ENCODE peak calls at places on chromosome 19, in six cellular contexts. One of them, this sample, is unnamed.

GRCh38 chr19:41039806-41040205 is 48.4 kb upstream of the CYP2A13 start:
- DNase-seq in AG10803: no peak
- DNase-seq in astrocyte of the spinal cord: no peak
- DNase-seq in WTC11: no peak
- DNase-seq in omental fat pad: no peak
- DNase-seq in fibroblast of mammary gland: no peak
- DNase-seq in this sample: no peak

GRCh38 chr19:39550197-39550596 is 10.2 kb upstream of the EID2 start:
- DNase-seq in WTC11: no peak
- DNase-seq in AG10803: no peak
- DNase-seq in astrocyte of the spinal cord: no peak
- DNase-seq in omental fat pad: no peak
- DNase-seq in fibroblast of mammary gland: no peak
- DNase-seq in this sample: no peak

GRCh38 chr19:3129112-3129511 is 6.7 kb upstream of the GNA15 start:
- DNase-seq in AG10803: peak; percentile 68
- DNase-seq in astrocyte of the spinal cord: peak; percentile 73
- DNase-seq in WTC11: no peak
- DNase-seq in fibroblast of mammary gland: peak; percentile 78
- DNase-seq in omental fat pad: no peak
- DNase-seq in this sample: no peak

GRCh38 chr19:21451187-21451586 is 54.2 kb upstream of the ZNF429 start:
- DNase-seq in omental fat pad: no peak
- DNase-seq in fibroblast of mammary gland: no peak
- DNase-seq in astrocyte of the spinal cord: no peak
- DNase-seq in AG10803: no peak
- DNase-seq in WTC11: no peak
- DNase-seq in this sample: no peak

GRCh38 chr19:15199652-15200574 is 882 bp downstream of the NOTCH3 start:
- DNase-seq in WTC11: peak; percentile 89
- DNase-seq in fibroblast of mammary gland: no peak
- DNase-seq in AG10803: peak; percentile 30
- DNase-seq in omental fat pad: no peak
- DNase-seq in astrocyte of the spinal cord: no peak
- DNase-seq in this sample: peak; percentile 78

GRCh38 chr19:22144394-22144793 is 52.4 kb downstream of the ZNF676 start:
- DNase-seq in fibroblast of mammary gland: peak; percentile 50
- DNase-seq in AG10803: no peak
- DNase-seq in omental fat pad: no peak
- DNase-seq in astrocyte of the spinal cord: peak; percentile 16
- DNase-seq in WTC11: no peak
- DNase-seq in this sample: no peak

GRCh38 chr19:35755550-35756371 is 1.1 kb downstream of the HSPB6 start:
- DNase-seq in omental fat pad: peak; percentile 36
- DNase-seq in astrocyte of the spinal cord: peak; percentile 38
- DNase-seq in fibroblast of mammary gland: peak; percentile 88
- DNase-seq in WTC11: peak; percentile 15
- DNase-seq in AG10803: peak; percentile 76
- DNase-seq in this sample: no peak

GRCh38 chr19:2634228-2634951 is 68.1 kb downstream of the GNG7 start:
- DNase-seq in astrocyte of the spinal cord: no peak
- DNase-seq in AG10803: no peak
- DNase-seq in WTC11: no peak
- DNase-seq in fibroblast of mammary gland: no peak
- DNase-seq in omental fat pad: no peak
- DNase-seq in this sample: no peak

GRCh38 chr19:4393947-4394590 is 6.3 kb downstream of the SH3GL1 start:
- DNase-seq in fibroblast of mammary gland: no peak
- DNase-seq in astrocyte of the spinal cord: no peak
- DNase-seq in WTC11: no peak
- DNase-seq in omental fat pad: no peak
- DNase-seq in AG10803: peak; percentile 76
- DNase-seq in this sample: no peak

GRCh38 chr19:57830071-57830602 is at the start of gene ZNF587B:
- DNase-seq in WTC11: peak; percentile 94
- DNase-seq in astrocyte of the spinal cord: peak; percentile 77
- DNase-seq in omental fat pad: peak; percentile 60
- DNase-seq in AG10803: no peak
- DNase-seq in fibroblast of mammary gland: peak; percentile 57
- DNase-seq in this sample: peak; percentile 83

GRCh38 chr19:3333020-3333583 is 33.3 kb upstream of the NFIC start:
- DNase-seq in fibroblast of mammary gland: no peak
- DNase-seq in AG10803: no peak
- DNase-seq in WTC11: no peak
- DNase-seq in astrocyte of the spinal cord: no peak
- DNase-seq in omental fat pad: no peak
- DNase-seq in this sample: no peak

GRCh38 chr19:28509079-28509895 is 703.7 kb downstream of the UQCRFS1 start:
- DNase-seq in fibroblast of mammary gland: no peak
- DNase-seq in omental fat pad: no peak
- DNase-seq in WTC11: no peak
- DNase-seq in astrocyte of the spinal cord: no peak
- DNase-seq in AG10803: no peak
- DNase-seq in this sample: no peak

GRCh38 chr19:58002384-58003152 is at the start of gene ZNF606:
- DNase-seq in astrocyte of the spinal cord: peak; percentile 92
- DNase-seq in AG10803: peak; percentile 88
- DNase-seq in fibroblast of mammary gland: peak; percentile 81
- DNase-seq in omental fat pad: peak; percentile 43
- DNase-seq in WTC11: peak; percentile 86
- DNase-seq in this sample: peak; percentile 75

GRCh38 chr19:18470153-18470552 is 32.2 kb upstream of the ISYNA1 start:
- DNase-seq in fibroblast of mammary gland: no peak
- DNase-seq in AG10803: no peak
- DNase-seq in omental fat pad: no peak
- DNase-seq in WTC11: peak; percentile 78
- DNase-seq in astrocyte of the spinal cord: no peak
- DNase-seq in this sample: peak; percentile 37

GRCh38 chr19:42538841-42539709 is 10.8 kb upstream of the CEACAM1 start:
- DNase-seq in AG10803: no peak
- DNase-seq in fibroblast of mammary gland: no peak
- DNase-seq in omental fat pad: no peak
- DNase-seq in astrocyte of the spinal cord: no peak
- DNase-seq in WTC11: no peak
- DNase-seq in this sample: no peak

GRCh38 chr19:10568444-10568825 is 344 bp downstream of the CDKN2D start:
- DNase-seq in WTC11: peak; percentile 74
- DNase-seq in fibroblast of mammary gland: no peak
- DNase-seq in AG10803: no peak
- DNase-seq in omental fat pad: no peak
- DNase-seq in astrocyte of the spinal cord: peak; percentile 22
- DNase-seq in this sample: no peak

GRCh38 chr19:52635786-52636570 is 2.2 kb downstream of the ZNF83 start:
- DNase-seq in astrocyte of the spinal cord: no peak
- DNase-seq in omental fat pad: no peak
- DNase-seq in WTC11: no peak
- DNase-seq in AG10803: peak; percentile 41
- DNase-seq in fibroblast of mammary gland: peak; percentile 14
- DNase-seq in this sample: no peak

GRCh38 chr19:16571689-16572331 is 405 bp downstream of the SLC35E1 start:
- DNase-seq in omental fat pad: no peak
- DNase-seq in AG10803: peak; percentile 13
- DNase-seq in astrocyte of the spinal cord: no peak
- DNase-seq in WTC11: peak; percentile 42
- DNase-seq in fibroblast of mammary gland: peak; percentile 17
- DNase-seq in this sample: peak; percentile 20

GRCh38 chr19:10858204-10858828 is 10.1 kb downstream of the C19orf38 start:
- DNase-seq in WTC11: peak; percentile 64
- DNase-seq in astrocyte of the spinal cord: no peak
- DNase-seq in AG10803: no peak
- DNase-seq in omental fat pad: no peak
- DNase-seq in fibroblast of mammary gland: peak; percentile 28
- DNase-seq in this sample: peak; percentile 55

GRCh38 chr19:17790059-17790780 is 4.7 kb upstream of the B3GNT3 start:
- DNase-seq in astrocyte of the spinal cord: no peak
- DNase-seq in WTC11: no peak
- DNase-seq in AG10803: no peak
- DNase-seq in fibroblast of mammary gland: no peak
- DNase-seq in omental fat pad: no peak
- DNase-seq in this sample: no peak

GRCh38 chr19:40807147-40808020 is 8.4 kb downstream of the EGLN2 start:
- DNase-seq in astrocyte of the spinal cord: no peak
- DNase-seq in AG10803: no peak
- DNase-seq in omental fat pad: no peak
- DNase-seq in WTC11: peak; percentile 80
- DNase-seq in fibroblast of mammary gland: no peak
- DNase-seq in this sample: no peak

GRCh38 chr19:5697890-5698634 is 8.0 kb downstream of the RPL36 start:
- DNase-seq in omental fat pad: no peak
- DNase-seq in AG10803: no peak
- DNase-seq in WTC11: no peak
- DNase-seq in fibroblast of mammary gland: no peak
- DNase-seq in astrocyte of the spinal cord: no peak
- DNase-seq in this sample: no peak

DNA sequence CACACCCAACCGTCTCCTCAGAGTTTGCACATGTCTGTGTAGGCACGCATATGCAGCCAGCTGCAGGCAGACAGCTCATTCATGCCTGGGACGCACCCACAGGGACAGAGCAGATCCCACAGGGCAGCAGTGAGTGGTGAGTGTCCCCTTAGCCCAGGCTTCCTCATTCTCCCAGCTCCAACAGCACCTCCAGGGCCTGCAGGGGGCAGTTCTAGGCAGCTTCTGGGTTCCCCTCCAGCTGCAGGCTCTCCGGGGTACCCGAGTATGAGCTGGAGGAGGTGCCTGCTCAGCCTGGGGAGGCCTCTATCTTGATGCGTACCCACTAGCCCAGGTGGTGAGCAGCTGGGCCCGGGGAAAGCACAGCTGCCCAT is 1.3 kb upstream of the SHANK1 start:
- DNase-seq in omental fat pad: no peak
- DNase-seq in AG10803: peak; percentile 74
- DNase-seq in fibroblast of mammary gland: peak; percentile 69
- DNase-seq in astrocyte of the spinal cord: no peak
- DNase-seq in WTC11: peak; percentile 36
- DNase-seq in this sample: no peak
- TF ChIP-seq CTCF in omental fat pad: no peak
- TF ChIP-seq CTCF in AG10803: peak; percentile 40
- TF ChIP-seq CTCF in fibroblast of mammary gland: peak; percentile 14
- TF ChIP-seq CTCF in astrocyte of the spinal cord: no peak
- TF ChIP-seq CTCF in WTC11: no peak
- TF ChIP-seq CTCF in this sample: no peak

GRCh38 chr19:50058425-50058824 is 32.6 kb downstream of the ZNF473 start:
- DNase-seq in WTC11: no peak
- DNase-seq in fibroblast of mammary gland: no peak
- DNase-seq in AG10803: no peak
- DNase-seq in omental fat pad: no peak
- DNase-seq in astrocyte of the spinal cord: no peak
- DNase-seq in this sample: no peak
- TF ChIP-seq CTCF in WTC11: no peak
- TF ChIP-seq CTCF in fibroblast of mammary gland: no peak
- TF ChIP-seq CTCF in AG10803: no peak
- TF ChIP-seq CTCF in omental fat pad: no peak
- TF ChIP-seq CTCF in astrocyte of the spinal cord: no peak
- TF ChIP-seq CTCF in this sample: no peak

DNA sequence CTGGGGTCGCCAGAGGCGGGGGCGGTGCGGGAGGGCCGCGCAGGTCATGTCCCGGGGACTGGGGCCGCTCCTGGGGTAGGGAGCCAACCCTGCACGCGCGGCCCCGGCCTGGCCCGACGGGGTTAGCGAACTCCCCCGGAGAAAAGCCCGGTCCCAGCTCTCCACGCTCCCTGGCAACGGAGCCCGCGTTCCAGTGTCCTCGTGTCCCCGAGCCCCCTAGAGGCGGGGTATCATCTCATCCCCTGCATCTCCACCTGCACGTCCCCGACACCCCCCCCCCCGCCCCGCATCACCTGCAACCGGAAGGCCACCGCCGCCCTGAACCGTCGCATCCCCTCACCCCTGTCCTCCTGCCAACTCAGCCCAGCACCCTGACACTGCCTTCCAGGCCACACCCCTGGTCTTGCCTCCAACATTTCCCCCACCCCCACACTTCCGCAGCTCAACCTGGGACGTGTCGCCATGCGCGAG is 2.7 kb downstream of the WDR88 start:
- DNase-seq in fibroblast of mammary gland: no peak
- DNase-seq in omental fat pad: no peak
- DNase-seq in astrocyte of the spinal cord: no peak
- DNase-seq in WTC11: peak; percentile 65
- DNase-seq in AG10803: no peak
- DNase-seq in this sample: no peak
- TF ChIP-seq CTCF in fibroblast of mammary gland: no peak
- TF ChIP-seq CTCF in omental fat pad: no peak
- TF ChIP-seq CTCF in astrocyte of the spinal cord: no peak
- TF ChIP-seq CTCF in WTC11: peak; percentile 19
- TF ChIP-seq CTCF in AG10803: no peak
- TF ChIP-seq CTCF in this sample: no peak

GRCh38 chr19:50233308-50233910 is 30.0 kb downstream of the MYH14 start:
- DNase-seq in omental fat pad: no peak
- DNase-seq in WTC11: no peak
- DNase-seq in fibroblast of mammary gland: peak; percentile 21
- DNase-seq in astrocyte of the spinal cord: no peak
- DNase-seq in AG10803: no peak
- DNase-seq in this sample: no peak

GRCh38 chr19:50226536-50226935 is 23.1 kb downstream of the MYH14 start:
- DNase-seq in WTC11: no peak
- DNase-seq in AG10803: no peak
- DNase-seq in fibroblast of mammary gland: no peak
- DNase-seq in astrocyte of the spinal cord: no peak
- DNase-seq in omental fat pad: no peak
- DNase-seq in this sample: no peak

GRCh38 chr19:50231821-50232220 is 28.4 kb downstream of the MYH14 start:
- DNase-seq in fibroblast of mammary gland: no peak
- DNase-seq in AG10803: no peak
- DNase-seq in omental fat pad: no peak
- DNase-seq in WTC11: no peak
- DNase-seq in astrocyte of the spinal cord: no peak
- DNase-seq in this sample: no peak

GRCh38 chr19:50232600-50232999 is 29.2 kb downstream of the MYH14 start:
- DNase-seq in astrocyte of the spinal cord: no peak
- DNase-seq in fibroblast of mammary gland: no peak
- DNase-seq in omental fat pad: no peak
- DNase-seq in AG10803: no peak
- DNase-seq in WTC11: no peak
- DNase-seq in this sample: no peak

DNA sequence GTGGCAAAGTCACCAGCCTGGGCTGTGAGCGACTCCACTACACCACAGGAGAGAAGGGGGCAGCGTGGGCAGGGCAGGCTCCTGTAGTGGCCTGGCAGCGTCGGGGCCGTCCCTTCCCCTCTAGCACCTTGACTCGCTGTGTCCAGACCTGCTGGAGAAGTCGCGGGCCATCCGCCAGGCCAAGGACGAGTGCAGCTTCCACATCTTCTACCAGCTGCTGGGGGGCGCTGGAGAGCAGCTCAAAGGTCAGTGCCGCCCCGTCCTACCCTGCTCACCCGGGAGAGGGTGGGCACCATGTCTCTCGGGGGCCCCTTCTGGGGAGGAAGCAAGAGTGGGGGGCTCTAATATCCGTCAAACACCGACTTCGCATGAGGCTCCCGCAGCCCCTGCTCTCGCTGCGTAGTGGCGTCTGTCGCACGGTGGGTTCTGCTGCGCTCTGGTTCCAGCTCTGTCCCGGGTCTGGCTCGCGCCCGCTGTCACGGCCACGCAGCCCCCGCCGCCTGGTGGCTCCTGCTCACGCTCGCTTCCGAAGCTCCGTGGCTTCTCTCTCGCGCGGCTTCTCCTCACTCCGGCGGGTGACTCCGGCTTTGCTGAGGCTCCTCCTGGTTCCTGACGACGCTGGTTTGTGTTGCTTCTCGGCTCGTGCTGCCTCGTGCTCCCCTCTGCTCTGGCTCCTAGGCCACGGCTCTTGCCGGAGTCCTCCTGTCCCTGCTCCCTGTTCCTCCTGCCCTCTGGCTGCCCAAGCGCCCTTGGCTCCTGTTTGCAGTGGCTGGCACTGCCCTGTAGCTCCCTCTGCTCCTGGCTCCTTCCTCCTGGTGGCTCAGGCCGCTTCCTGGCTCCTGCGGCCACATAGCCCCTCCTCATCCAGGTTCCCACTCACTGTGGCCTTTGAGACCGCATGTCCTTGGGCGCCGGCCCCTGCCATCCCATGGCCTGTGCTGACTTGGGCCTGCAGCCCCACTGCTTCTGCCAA is 27.2 kb downstream of the MYH14 start:
- DNase-seq in WTC11: peak; percentile 76
- DNase-seq in astrocyte of the spinal cord: no peak
- DNase-seq in AG10803: no peak
- DNase-seq in fibroblast of mammary gland: no peak
- DNase-seq in omental fat pad: no peak
- DNase-seq in this sample: no peak
- TF ChIP-seq CTCF in WTC11: peak; percentile 61
- TF ChIP-seq CTCF in astrocyte of the spinal cord: no peak
- TF ChIP-seq CTCF in AG10803: no peak
- TF ChIP-seq CTCF in fibroblast of mammary gland: no peak
- TF ChIP-seq CTCF in omental fat pad: no peak
- TF ChIP-seq CTCF in this sample: peak; percentile 23

This sample was measured in neural crest cell.